ENCODE peak calls at places on chromosome 4, in six cellular contexts. One of them, this sample, is unnamed.

GRCh38 chr4:58551676-58552075 is 1441.5 kb upstream of the IGFBP7 start:
- DNase-seq in CD8-positive, alpha-beta memory T cell: no peak
- DNase-seq in NCI-H1092 treated with DMSO at 0.1 percent for 48 hours: no peak
- DNase-seq in COLO829: no peak
- DNase-seq in caudate nucleus: no peak
- DNase-seq in EL: no peak
- DNase-seq in this sample: no peak

GRCh38 chr4:80126435-80126834 is 53.4 kb upstream of the ANTXR2 start:
- DNase-seq in CD8-positive, alpha-beta memory T cell: no peak
- DNase-seq in NCI-H1092 treated with DMSO at 0.1 percent for 48 hours: no peak
- DNase-seq in COLO829: no peak
- DNase-seq in caudate nucleus: no peak
- DNase-seq in EL: no peak
- DNase-seq in this sample: no peak

GRCh38 chr4:56723201-56723605 is 42.1 kb upstream of the HOPX start:
- DNase-seq in CD8-positive, alpha-beta memory T cell: no peak
- DNase-seq in NCI-H1092 treated with DMSO at 0.1 percent for 48 hours: no peak
- DNase-seq in COLO829: no peak
- DNase-seq in caudate nucleus: no peak
- DNase-seq in EL: no peak
- DNase-seq in this sample: no peak

GRCh38 chr4:55215087-55215486 is 89.7 kb upstream of the KDR start:
- DNase-seq in CD8-positive, alpha-beta memory T cell: no peak
- DNase-seq in NCI-H1092 treated with DMSO at 0.1 percent for 48 hours: no peak
- DNase-seq in COLO829: peak
- DNase-seq in caudate nucleus: no peak
- DNase-seq in EL: no peak
- DNase-seq in this sample: no peak

GRCh38 chr4:127203561-127204260 is 429.0 kb upstream of the INTU start:
- DNase-seq in CD8-positive, alpha-beta memory T cell: no peak
- DNase-seq in NCI-H1092 treated with DMSO at 0.1 percent for 48 hours: no peak
- DNase-seq in COLO829: no peak
- DNase-seq in caudate nucleus: no peak
- DNase-seq in EL: peak
- DNase-seq in this sample: peak

GRCh38 chr4:96035727-96036126 is 195.8 kb downstream of the PDHA2 start:
- DNase-seq in CD8-positive, alpha-beta memory T cell: no peak
- DNase-seq in NCI-H1092 treated with DMSO at 0.1 percent for 48 hours: peak
- DNase-seq in COLO829: peak
- DNase-seq in caudate nucleus: no peak
- DNase-seq in EL: no peak
- DNase-seq in this sample: no peak

GRCh38 chr4:173855015-173855414 is 325.0 kb upstream of the HAND2 start:
- DNase-seq in CD8-positive, alpha-beta memory T cell: no peak
- DNase-seq in NCI-H1092 treated with DMSO at 0.1 percent for 48 hours: no peak
- DNase-seq in COLO829: no peak
- DNase-seq in caudate nucleus: no peak
- DNase-seq in EL: no peak
- DNase-seq in this sample: no peak

GRCh38 chr4:8939887-8940742 is 68.5 kb upstream of the HMX1 start:
- DNase-seq in CD8-positive, alpha-beta memory T cell: no peak
- DNase-seq in NCI-H1092 treated with DMSO at 0.1 percent for 48 hours: no peak
- DNase-seq in COLO829: no peak
- DNase-seq in caudate nucleus: no peak
- DNase-seq in EL: no peak
- DNase-seq in this sample: peak

GRCh38 chr4:112172180-112172579 is 26.9 kb downstream of the FAM241A start:
- DNase-seq in CD8-positive, alpha-beta memory T cell: no peak
- DNase-seq in NCI-H1092 treated with DMSO at 0.1 percent for 48 hours: no peak
- DNase-seq in COLO829: no peak
- DNase-seq in caudate nucleus: no peak
- DNase-seq in EL: no peak
- DNase-seq in this sample: no peak

GRCh38 chr4:144374065-144374464 is 233.5 kb upstream of the GYPA start:
- DNase-seq in CD8-positive, alpha-beta memory T cell: no peak
- DNase-seq in NCI-H1092 treated with DMSO at 0.1 percent for 48 hours: no peak
- DNase-seq in COLO829: no peak
- DNase-seq in caudate nucleus: no peak
- DNase-seq in EL: no peak
- DNase-seq in this sample: no peak

GRCh38 chr4:123673971-123674370 is 277.4 kb downstream of the SPRY1 start:
- DNase-seq in CD8-positive, alpha-beta memory T cell: no peak
- DNase-seq in NCI-H1092 treated with DMSO at 0.1 percent for 48 hours: no peak
- DNase-seq in COLO829: no peak
- DNase-seq in caudate nucleus: no peak
- DNase-seq in EL: peak
- DNase-seq in this sample: no peak

GRCh38 chr4:149897784-149898183 is 82.1 kb upstream of the IQCM start:
- DNase-seq in CD8-positive, alpha-beta memory T cell: no peak
- DNase-seq in NCI-H1092 treated with DMSO at 0.1 percent for 48 hours: peak
- DNase-seq in COLO829: no peak
- DNase-seq in caudate nucleus: no peak
- DNase-seq in EL: no peak
- DNase-seq in this sample: no peak